ENCODE peak calls at places on chromosomes 2 and 18, in five cellular contexts. Q, V, L, O and M are unnamed samples.
A peak's percentile ranks its signal among the peaks of the same experiment; 100 is the strongest.

GRCh38 chr2:16666453-16666801 is 793 bp upstream of the CYRIA start:
- DNase-seq in Q (no peak), V (no peak), L (peak; percentile 79), O (no peak), M (no peak)

GRCh38 chr2:217799553-217800432 is 203.0 kb downstream of the TNS1 start:
- DNase-seq in Q (peak; percentile 22), V (no peak), L (no peak), O (peak; percentile 45), M (peak; percentile 1)

GRCh38 chr2:151729416-151729811 is 4.9 kb downstream of the NEB start:
- DNase-seq in Q (no peak), V (no peak), L (no peak), O (no peak), M (no peak)

GRCh38 chr2:166653185-166653813 is 159.2 kb upstream of the SCN7A start:
- DNase-seq in Q (no peak), V (no peak), L (peak; percentile 64), O (no peak), M (no peak)

GRCh38 chr2:240142256-240142775 is 1.9 kb upstream of the OTOS start:
- DNase-seq in Q (no peak), V (no peak), L (no peak), O (no peak), M (no peak)

GRCh38 chr2:70367722-70368323 is 66.0 kb upstream of the FAM136A start:
- DNase-seq in Q (peak; percentile 24), V (no peak), L (peak; percentile 14), O (no peak), M (no peak)

GRCh38 chr2:74845991-74846390 is 12.1 kb downstream of the HK2 start:
- DNase-seq in Q (no peak), V (no peak), L (peak; percentile 47), O (no peak), M (no peak)

GRCh38 chr2:24477229-24477628 is 13.8 kb upstream of the NCOA1 start:
- DNase-seq in Q (no peak), V (no peak), L (no peak), O (no peak), M (no peak)

GRCh38 chr18:53757346-53757745 is 467.1 kb downstream of the MBD2 start:
- DNase-seq in Q (no peak), V (no peak), L (no peak), O (no peak), M (no peak)

GRCh38 chr2:171523969-171524401 is 1.7 kb downstream of the CYBRD1 start:
- DNase-seq in Q (no peak), V (peak; percentile 44), L (peak; percentile 25), O (no peak), M (no peak)

GRCh38 chr2:70850905-70851304 is 15.3 kb upstream of the CD207 start:
- DNase-seq in Q (no peak), V (no peak), L (no peak), O (no peak), M (no peak)

GRCh38 chr2:86622409-86622877 is 1.2 kb downstream of the RNF103 start:
- DNase-seq in Q (peak; percentile 50), V (peak; percentile 28), L (peak; percentile 10), O (peak; percentile 52), M (peak; percentile 44)

GRCh38 chr2:42835577-42836371 is 43.4 kb upstream of the HAAO start:
- DNase-seq in Q (no peak), V (no peak), L (peak; percentile 98), O (no peak), M (peak; percentile 73)

GRCh38 chr2:222912117-222912516 is 51.3 kb downstream of the ACSL3 start:
- DNase-seq in Q (no peak), V (no peak), L (peak; percentile 46), O (no peak), M (no peak)

GRCh38 chr2:26001743-26002341 is 19.5 kb upstream of the KIF3C start:
- DNase-seq in Q (peak; percentile 74), V (peak; percentile 79), L (peak; percentile 41), O (no peak), M (peak; percentile 77)

GRCh38 chr2:164777847-164778246 is 63.8 kb downstream of the COBLL1 start:
- DNase-seq in Q (no peak), V (no peak), L (no peak), O (no peak), M (no peak)
- TF ChIP-seq POLR2A in Q (no peak), V (no peak), L (no peak), O (no peak), M (no peak)

GRCh38 chr2:160229591-160229990 is 29.5 kb upstream of the ITGB6 start:
- DNase-seq in Q (no peak), V (no peak), L (peak; percentile 62), O (no peak), M (no peak)
- H3K4me1 ChIP-seq in Q (peaks cover 35% of the 10 kb centered on the region), V (no peaks in the 10 kb centered on the region), L (peaks cover 17% of the 10 kb centered on the region), O (no peaks in the 10 kb centered on the region), M (peaks cover 65% of the 10 kb centered on the region)

GRCh38 chr2:9244985-9245544 is 38.5 kb downstream of the ASAP2 start:
- DNase-seq in Q (no peak), V (no peak), L (no peak), O (no peak), M (no peak)
- TF ChIP-seq POLR2A in Q (no peak), V (no peak), L (no peak), O (no peak), M (no peak)

GRCh38 chr2:125870264-125870663 is 785.7 kb upstream of the GYPC start:
- DNase-seq in Q (no peak), V (no peak), L (no peak), O (no peak), M (no peak)

GRCh38 chr2:125867908-125868307 is 788.0 kb upstream of the GYPC start:
- DNase-seq in Q (no peak), V (no peak), L (no peak), O (no peak), M (no peak)

DNA sequence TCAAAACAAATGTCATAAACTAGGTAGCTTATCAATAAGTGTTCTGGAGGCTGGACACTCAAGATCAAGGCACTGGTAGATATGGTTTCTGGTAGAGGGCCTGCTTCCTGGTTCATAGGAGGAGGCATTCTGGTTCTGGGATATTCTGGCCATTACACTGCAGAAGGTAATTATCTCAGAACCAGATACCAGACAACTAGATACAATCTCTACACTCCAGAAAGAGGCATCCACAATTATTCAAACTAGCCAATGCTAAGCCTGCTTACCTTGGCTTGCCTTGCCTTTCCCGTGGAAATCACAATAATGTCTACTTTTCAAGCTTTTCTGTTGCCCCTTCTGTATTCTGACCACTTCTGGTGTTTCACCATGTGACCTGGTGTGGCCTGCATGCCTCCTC is 785.2 kb upstream of the GYPC start:
- DNase-seq in Q (no peak), V (no peak), L (no peak), O (no peak), M (no peak)
- H3K4me1 ChIP-seq in Q (no peaks in the 10 kb centered on the region), V (no peaks in the 10 kb centered on the region), L (no peaks in the 10 kb centered on the region), O (no peaks in the 10 kb centered on the region), M (no peaks in the 10 kb centered on the region)

DNA sequence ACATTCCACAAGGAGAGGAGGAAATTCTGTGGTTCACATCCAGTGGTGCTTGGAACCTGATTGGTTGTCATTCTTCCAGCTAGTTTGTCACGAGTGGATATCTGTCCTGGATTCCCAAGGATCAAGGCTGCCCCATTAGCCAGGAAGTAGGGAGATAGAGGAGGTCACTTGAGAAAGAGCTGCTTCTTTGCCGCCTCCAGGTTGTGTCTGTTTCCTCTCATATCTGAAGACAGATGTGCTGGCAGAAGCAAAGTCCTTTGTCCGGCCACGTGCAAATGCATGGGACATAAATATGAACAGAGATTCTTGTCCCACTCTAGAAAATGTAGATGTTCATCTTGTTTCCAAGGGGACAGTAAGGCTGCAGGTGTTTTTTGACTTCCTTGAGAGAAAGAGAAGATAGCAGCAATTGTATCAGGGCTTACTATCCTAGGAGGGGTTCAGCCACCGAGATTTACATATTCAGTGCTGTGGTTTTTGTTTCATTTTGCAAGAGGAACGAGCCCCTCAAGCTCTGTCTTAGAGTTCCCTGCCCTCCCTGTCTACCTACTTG is 174.4 kb downstream of the RPIA start:
- DNase-seq in Q (no peak), V (no peak), L (no peak), O (no peak), M (no peak)
- TF ChIP-seq POLR2A in Q (no peak), V (no peak), L (no peak), O (no peak), M (no peak)